ENCODE peak calls at places on chromosomes 12 and 14, in six cellular contexts. T is astrocyte of the spinal cord, B is fibroblast of mammary gland, U is tibial artery, W is lower lobe of right lung, J is ascending aorta. Q is an unnamed sample.

GRCh38 chr12:16166563-16167470 is 110.7 kb downstream of the SLC15A5 start:
- DNase-seq in J (no peak), T (no peak), W (no peak), B (no peak), U (no peak), Q (no peak)

GRCh38 chr12:116319851-116320621 is 42.5 kb upstream of the MED13L start:
- DNase-seq in W (no peak), J (peak; percentile 95), B (peak; percentile 99), T (peak; percentile 94), U (peak; percentile 88), Q (peak; percentile 96)

GRCh38 chr14:89720741-89721315 is 233.7 kb downstream of the EFCAB11 start:
- DNase-seq in T (no peak), U (peak; percentile 68), W (peak; percentile 65), B (no peak), J (peak; percentile 74), Q (no peak)

GRCh38 chr12:6056406-6057211 is 67.9 kb downstream of the VWF start:
- DNase-seq in J (no peak), T (no peak), W (no peak), B (no peak), U (no peak), Q (no peak)

GRCh38 chr12:130795906-130796305 is 43.1 kb downstream of the STX2 start:
- DNase-seq in J (no peak), W (no peak), B (no peak), U (no peak), T (no peak), Q (no peak)

GRCh38 chr14:99424306-99424877 is 56.3 kb downstream of the SETD3 start:
- DNase-seq in B (no peak), W (no peak), J (no peak), U (no peak), T (no peak), Q (no peak)

GRCh38 chr12:129145381-129145780 is 292.1 kb downstream of the GLT1D1 start:
- DNase-seq in T (no peak), B (no peak), U (no peak), W (no peak), J (no peak), Q (no peak)

GRCh38 chr14:51817326-51817725 is 43.1 kb upstream of the GNG2 start:
- DNase-seq in B (no peak), W (no peak), J (no peak), T (no peak), U (no peak), Q (no peak)

GRCh38 chr14:77638738-77639137 is 22.3 kb upstream of the SPTLC2 start:
- DNase-seq in W (no peak), B (peak; percentile 90), U (no peak), T (peak; percentile 85), J (no peak), Q (peak; percentile 94)

GRCh38 chr14:93128785-93129459 is 13.2 kb upstream of the ITPK1 start:
- DNase-seq in U (peak; percentile 77), J (no peak), W (no peak), B (no peak), T (no peak), Q (no peak)

GRCh38 chr14:93135399-93135798 is 19.7 kb upstream of the ITPK1 start:
- DNase-seq in W (no peak), B (no peak), U (peak; percentile 71), J (no peak), T (no peak), Q (no peak)

GRCh38 chr14:93133476-93133875 is 17.8 kb upstream of the ITPK1 start:
- DNase-seq in B (peak; percentile 78), U (peak; percentile 78), W (no peak), J (no peak), T (no peak), Q (peak; percentile 76)

GRCh38 chr14:93136009-93136408 is 20.3 kb upstream of the ITPK1 start:
- DNase-seq in W (no peak), J (no peak), B (no peak), T (no peak), U (no peak), Q (no peak)

DNA sequence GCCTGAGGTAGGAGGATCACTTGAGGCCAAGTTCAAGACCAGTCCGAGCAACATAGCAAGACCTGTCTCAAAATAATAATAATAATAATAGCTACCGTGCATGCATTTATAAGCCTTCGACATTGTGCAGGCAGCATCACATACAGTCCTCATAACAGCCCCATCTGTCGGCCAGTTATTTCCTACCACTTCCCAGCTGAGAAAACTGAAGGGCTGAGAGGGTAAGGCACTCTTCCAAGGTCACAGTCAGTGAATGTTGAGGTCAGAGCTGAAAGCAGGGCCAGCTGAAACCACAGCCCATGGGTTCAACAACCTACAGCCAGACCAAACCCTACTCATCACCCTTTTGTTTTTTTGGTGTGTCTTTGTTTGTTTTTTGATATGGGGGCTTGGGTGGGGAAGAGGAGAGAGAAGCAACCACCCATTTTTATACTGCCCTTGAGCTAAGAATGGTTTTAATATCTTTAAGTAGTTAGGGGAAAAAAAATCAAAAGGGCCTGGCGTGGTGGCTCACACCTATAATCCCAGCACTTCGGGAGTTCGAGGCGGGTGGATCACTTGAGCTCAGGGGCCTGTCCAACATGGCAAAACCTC is 16.8 kb upstream of the ITPK1 start:
- DNase-seq in B (peak; percentile 56), J (no peak), U (no peak), W (no peak), T (peak; percentile 33), Q (peak; percentile 74)
- TF ChIP-seq CTCF in B (peak; percentile 57), J (no peak), U (peak; percentile 14), W (peak; percentile 38), T (peak; percentile 67), Q (peak; percentile 42)

GRCh38 chr12:57593187-57593586 is 2.2 kb downstream of the PIP4K2C start:
- DNase-seq in W (no peak), J (no peak), B (no peak), U (no peak), T (no peak), Q (no peak)

GRCh38 chr12:57590892-57591566 is at the start of gene PIP4K2C:
- DNase-seq in T (peak; percentile 40), W (peak; percentile 91), B (peak; percentile 15), J (peak; percentile 86), U (peak; percentile 91), Q (peak; percentile 70)

GRCh38 chr12:57590536-57590891 is 478 bp upstream of the PIP4K2C start:
- DNase-seq in U (no peak), W (no peak), B (no peak), J (no peak), T (no peak), Q (no peak)

GRCh38 chr12:57591567-57592325 is 754 bp downstream of the PIP4K2C start:
- DNase-seq in B (no peak), U (no peak), J (no peak), T (no peak), W (no peak), Q (peak; percentile 57)

DNA sequence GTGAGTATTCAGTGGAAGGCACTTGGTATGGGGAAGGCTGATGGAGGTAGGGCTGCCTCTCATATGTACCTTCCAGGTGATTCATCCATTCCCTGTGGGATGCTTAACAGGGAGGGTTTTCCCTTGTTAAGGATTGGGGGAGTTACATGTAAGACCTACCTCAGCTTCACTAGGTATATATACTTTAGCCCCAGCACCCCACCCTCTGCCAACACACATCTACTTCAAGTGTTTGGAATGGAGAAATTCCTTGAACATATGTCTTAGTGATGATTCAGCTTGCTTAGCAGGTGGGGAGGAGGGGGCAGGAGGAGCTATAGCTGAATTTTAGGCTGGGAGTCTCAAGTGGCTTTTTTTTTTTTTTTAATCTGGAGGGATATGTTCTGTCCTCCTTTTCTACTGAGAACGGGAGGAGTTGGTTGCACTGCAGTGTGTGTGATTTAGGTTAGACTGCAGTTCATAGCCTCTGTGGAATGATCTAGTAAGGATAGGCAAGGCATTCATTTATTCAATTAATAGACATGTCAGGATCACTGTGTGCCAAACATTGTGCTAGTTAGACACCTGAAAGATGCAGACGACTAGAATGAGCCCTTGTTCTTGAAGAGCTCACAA is 1.7 kb downstream of the PIP4K2C start:
- DNase-seq in B (no peak), T (no peak), W (no peak), J (no peak), U (no peak), Q (no peak)
- H3K4me3 ChIP-seq in B (no peak overlapping the region), T (no peak overlapping the region), W (no peak overlapping the region), J (no peak overlapping the region), U (no peak overlapping the region), Q (no peak overlapping the region)

DNA sequence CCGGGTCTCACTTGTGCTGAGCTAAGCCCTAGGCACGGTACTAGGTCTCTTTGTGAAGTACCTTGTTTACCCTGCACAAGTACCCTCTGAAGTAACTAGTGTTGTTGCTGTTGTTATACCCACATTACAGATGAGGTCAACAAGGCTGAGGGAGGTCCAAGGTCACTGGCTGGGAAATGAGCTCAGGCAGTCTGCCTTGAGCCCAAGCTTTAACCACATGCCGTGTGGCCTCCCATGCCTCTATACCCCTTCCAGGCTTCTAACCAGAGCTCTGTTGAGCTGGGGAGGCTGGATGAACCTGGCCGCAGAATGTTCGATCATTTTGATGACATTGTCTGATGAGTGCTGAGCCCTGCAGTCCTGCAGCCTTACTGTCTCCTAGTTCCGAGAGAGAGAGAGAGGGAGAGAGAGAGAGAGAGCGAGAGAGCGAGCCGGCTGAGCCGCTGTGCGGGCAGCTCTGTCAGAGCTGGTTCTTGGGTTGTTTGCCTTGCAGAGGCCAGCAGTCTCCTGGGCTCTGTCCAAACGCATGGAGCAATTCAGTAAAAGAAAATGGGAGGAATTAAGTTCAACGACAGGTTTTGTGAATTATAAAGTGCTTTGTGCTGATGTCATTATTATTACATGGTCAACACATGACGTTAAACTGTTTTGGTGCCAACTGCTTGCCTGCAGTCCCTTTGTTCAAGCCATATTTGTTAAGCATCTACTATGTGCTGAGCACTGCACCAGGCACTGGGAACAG is 13.1 kb downstream of the JDP2 start:
- DNase-seq in T (peak; percentile 68), U (peak; percentile 88), B (peak; percentile 95), J (peak; percentile 86), W (peak; percentile 65), Q (peak; percentile 78)
- TF ChIP-seq CTCF in T (no peak), U (no peak), B (no peak), J (no peak), W (no peak), Q (no peak)

GRCh38 chr14:24368562-24369252 is 723 bp downstream of the NFATC4 start:
- DNase-seq in B (peak; percentile 80), T (peak; percentile 59), J (peak; percentile 84), U (peak; percentile 81), W (peak; percentile 57), Q (peak; percentile 97)

GRCh38 chr14:24366664-24367505 is 1.1 kb upstream of the NFATC4 start:
- DNase-seq in W (peak; percentile 94), U (peak; percentile 98), J (peak; percentile 96), T (peak; percentile 97), B (peak; percentile 95), Q (peak; percentile 99)

GRCh38 chr14:24366375-24366663 is 1.7 kb upstream of the NFATC4 start:
- DNase-seq in J (no peak), T (no peak), U (no peak), W (no peak), B (no peak), Q (no peak)

GRCh38 chr14:24368215-24368561 is 204 bp downstream of the NFATC4 start:
- DNase-seq in U (no peak), T (no peak), W (no peak), J (no peak), B (no peak), Q (no peak)

DNA sequence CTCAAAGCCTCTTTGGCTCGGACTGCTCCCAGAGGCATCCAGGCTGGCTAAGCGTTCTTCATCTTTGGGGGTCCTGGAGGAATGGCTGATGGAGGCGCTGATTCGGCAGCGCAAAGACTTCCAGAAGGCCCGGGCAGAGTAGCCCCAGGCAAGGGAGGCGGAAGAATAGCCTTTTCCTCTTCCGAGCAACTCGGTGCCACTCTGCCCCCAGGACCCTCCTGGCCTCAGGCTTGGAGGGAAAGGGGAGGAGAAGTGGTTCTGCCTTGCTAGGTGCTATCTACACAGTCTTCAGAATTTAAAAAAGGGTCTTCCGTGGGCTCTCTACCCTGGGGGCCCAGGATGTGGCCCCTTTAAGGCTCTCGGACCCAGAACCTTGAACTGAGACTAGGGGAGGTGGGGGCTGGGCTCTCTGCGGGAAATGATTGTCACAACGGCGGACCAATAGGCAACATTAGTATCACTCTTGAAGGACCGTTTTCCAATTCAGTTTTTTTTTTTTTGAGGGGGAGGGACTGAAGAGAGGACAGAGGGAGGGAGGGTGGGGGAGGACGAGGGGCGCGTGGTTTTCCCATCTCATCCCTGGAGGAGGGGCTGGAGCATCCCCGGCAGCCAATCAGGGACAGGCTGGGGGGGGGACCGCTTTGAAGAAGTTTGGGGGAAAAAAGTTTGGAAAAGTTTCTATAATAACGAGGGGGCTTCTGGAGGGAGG is at the start of gene NFATC4:
- DNase-seq in T (peak; percentile 94), B (peak; percentile 96), W (peak; percentile 63), U (peak; percentile 92), J (peak; percentile 92), Q (peak; percentile 95)
- H3K4me3 ChIP-seq in T (peak within 1 kb of the TSS; percentile 94), B (peak within 1 kb of the TSS; percentile 73), W (peak within 1 kb of the TSS; percentile 54), U (peak within 1 kb of the TSS; percentile 74), J (peak within 1 kb of the TSS; percentile 67), Q (peak within 1 kb of the TSS; percentile 99)